ENCODE peak calls at places on chromosomes 6 and 20, in eight cellular contexts. One of them, this sample, is unnamed.

GRCh38 chr6:26260791-26261484 is 104.1 kb upstream of the BTN3A2 start:
- DNase-seq in T-helper 1 cell: no peak
- DNase-seq in islet precursor cell: no peak
- DNase-seq in right lobe of liver: no peak
- DNase-seq in NCI-H1048: no peak
- DNase-seq in activated naive CD4-positive, alpha-beta T cell: no peak
- DNase-seq in D341Med: no peak
- DNase-seq in D721Med: no peak
- DNase-seq in this sample: no peak

GRCh38 chr6:166728884-166729530 is 102.0 kb upstream of the RPS6KA2 start:
- DNase-seq in activated naive CD4-positive, alpha-beta T cell: no peak
- DNase-seq in NCI-H1048: no peak
- DNase-seq in right lobe of liver: no peak
- DNase-seq in D341Med: no peak
- DNase-seq in D721Med: no peak
- DNase-seq in T-helper 1 cell: no peak
- DNase-seq in islet precursor cell: peak; percentile 87
- DNase-seq in this sample: no peak

GRCh38 chr20:57464642-57465211 is 60.2 kb downstream of the CTCFL start:
- DNase-seq in D341Med: no peak
- DNase-seq in NCI-H1048: no peak
- DNase-seq in D721Med: no peak
- DNase-seq in activated naive CD4-positive, alpha-beta T cell: no peak
- DNase-seq in T-helper 1 cell: no peak
- DNase-seq in right lobe of liver: peak; percentile 66
- DNase-seq in islet precursor cell: no peak
- DNase-seq in this sample: no peak

GRCh38 chr6:20416567-20417345 is 15.1 kb downstream of the E2F3 start:
- DNase-seq in activated naive CD4-positive, alpha-beta T cell: no peak
- DNase-seq in right lobe of liver: no peak
- DNase-seq in islet precursor cell: no peak
- DNase-seq in D721Med: no peak
- DNase-seq in D341Med: no peak
- DNase-seq in T-helper 1 cell: no peak
- DNase-seq in NCI-H1048: no peak
- DNase-seq in this sample: no peak

GRCh38 chr6:149313070-149313469 is 4.4 kb upstream of the TAB2 start:
- DNase-seq in right lobe of liver: no peak
- DNase-seq in D341Med: no peak
- DNase-seq in activated naive CD4-positive, alpha-beta T cell: no peak
- DNase-seq in islet precursor cell: no peak
- DNase-seq in D721Med: no peak
- DNase-seq in T-helper 1 cell: no peak
- DNase-seq in NCI-H1048: no peak
- DNase-seq in this sample: no peak

GRCh38 chr20:25276533-25277050 is 28.7 kb downstream of the PYGB start:
- DNase-seq in D721Med: no peak
- DNase-seq in islet precursor cell: peak; percentile 35
- DNase-seq in T-helper 1 cell: no peak
- DNase-seq in NCI-H1048: no peak
- DNase-seq in right lobe of liver: peak; percentile 46
- DNase-seq in activated naive CD4-positive, alpha-beta T cell: no peak
- DNase-seq in D341Med: no peak
- DNase-seq in this sample: peak; percentile 10

GRCh38 chr6:43950206-43950605 is 177.0 kb downstream of the MRPL14 start:
- DNase-seq in islet precursor cell: no peak
- DNase-seq in D341Med: no peak
- DNase-seq in T-helper 1 cell: no peak
- DNase-seq in activated naive CD4-positive, alpha-beta T cell: no peak
- DNase-seq in NCI-H1048: no peak
- DNase-seq in D721Med: no peak
- DNase-seq in right lobe of liver: peak; percentile 31
- DNase-seq in this sample: no peak

GRCh38 chr20:48771542-48771941 is 56.3 kb downstream of the PREX1 start:
- DNase-seq in D341Med: no peak
- DNase-seq in D721Med: no peak
- DNase-seq in right lobe of liver: no peak
- DNase-seq in activated naive CD4-positive, alpha-beta T cell: no peak
- DNase-seq in islet precursor cell: no peak
- DNase-seq in T-helper 1 cell: no peak
- DNase-seq in NCI-H1048: no peak
- DNase-seq in this sample: no peak

GRCh38 chr6:143157146-143157545 is 96.5 kb downstream of the AIG1 start:
- DNase-seq in D721Med: no peak
- DNase-seq in D341Med: no peak
- DNase-seq in T-helper 1 cell: no peak
- DNase-seq in activated naive CD4-positive, alpha-beta T cell: no peak
- DNase-seq in islet precursor cell: peak; percentile 75
- DNase-seq in NCI-H1048: no peak
- DNase-seq in right lobe of liver: no peak
- DNase-seq in this sample: no peak

GRCh38 chr20:8851446-8851845 is 217.4 kb upstream of the PLCB4 start:
- DNase-seq in activated naive CD4-positive, alpha-beta T cell: no peak
- DNase-seq in NCI-H1048: no peak
- DNase-seq in T-helper 1 cell: no peak
- DNase-seq in right lobe of liver: no peak
- DNase-seq in D721Med: no peak
- DNase-seq in D341Med: no peak
- DNase-seq in islet precursor cell: no peak
- DNase-seq in this sample: no peak

GRCh38 chr6:117118490-117118889 is 146.9 kb upstream of the VGLL2 start:
- DNase-seq in NCI-H1048: no peak
- DNase-seq in D721Med: no peak
- DNase-seq in D341Med: no peak
- DNase-seq in right lobe of liver: no peak
- DNase-seq in activated naive CD4-positive, alpha-beta T cell: no peak
- DNase-seq in islet precursor cell: no peak
- DNase-seq in T-helper 1 cell: no peak
- DNase-seq in this sample: no peak

GRCh38 chr20:37615507-37616425 is 78.1 kb upstream of the CTNNBL1 start:
- DNase-seq in NCI-H1048: no peak
- DNase-seq in T-helper 1 cell: no peak
- DNase-seq in right lobe of liver: no peak
- DNase-seq in D721Med: peak; percentile 72
- DNase-seq in islet precursor cell: peak; percentile 68
- DNase-seq in activated naive CD4-positive, alpha-beta T cell: peak; percentile 10
- DNase-seq in D341Med: peak; percentile 62
- DNase-seq in this sample: no peak

GRCh38 chr6:150987371-150987828 is 121.9 kb downstream of the MTHFD1L start:
- DNase-seq in D341Med: no peak
- DNase-seq in NCI-H1048: no peak
- DNase-seq in right lobe of liver: no peak
- DNase-seq in islet precursor cell: no peak
- DNase-seq in T-helper 1 cell: no peak
- DNase-seq in D721Med: no peak
- DNase-seq in activated naive CD4-positive, alpha-beta T cell: no peak
- DNase-seq in this sample: no peak

GRCh38 chr6:45448417-45449389 is 71.0 kb upstream of the SUPT3H start:
- DNase-seq in activated naive CD4-positive, alpha-beta T cell: no peak
- DNase-seq in D721Med: no peak
- DNase-seq in D341Med: no peak
- DNase-seq in islet precursor cell: no peak
- DNase-seq in right lobe of liver: no peak
- DNase-seq in NCI-H1048: no peak
- DNase-seq in T-helper 1 cell: no peak
- DNase-seq in this sample: no peak

GRCh38 chr20:21395666-21396044 is 1.7 kb downstream of the NKX2-4 start:
- DNase-seq in NCI-H1048: no peak
- DNase-seq in D341Med: peak; percentile 38
- DNase-seq in activated naive CD4-positive, alpha-beta T cell: no peak
- DNase-seq in T-helper 1 cell: peak; percentile 23
- DNase-seq in right lobe of liver: no peak
- DNase-seq in D721Med: no peak
- DNase-seq in islet precursor cell: peak; percentile 65
- DNase-seq in this sample: no peak

GRCh38 chr6:72464791-72465691 is 156.8 kb upstream of the KCNQ5 start:
- DNase-seq in T-helper 1 cell: no peak
- DNase-seq in NCI-H1048: no peak
- DNase-seq in D721Med: no peak
- DNase-seq in right lobe of liver: no peak
- DNase-seq in islet precursor cell: peak; percentile 71
- DNase-seq in D341Med: no peak
- DNase-seq in activated naive CD4-positive, alpha-beta T cell: no peak
- DNase-seq in this sample: no peak

GRCh38 chr6:31351734-31352496 is 5.1 kb downstream of the HLA-B start:
- DNase-seq in D721Med: no peak
- DNase-seq in activated naive CD4-positive, alpha-beta T cell: no peak
- DNase-seq in islet precursor cell: no peak
- DNase-seq in right lobe of liver: no peak
- DNase-seq in T-helper 1 cell: no peak
- DNase-seq in NCI-H1048: no peak
- DNase-seq in D341Med: no peak
- DNase-seq in this sample: no peak

GRCh38 chr20:21804779-21805178 is 99.3 kb downstream of the PAX1 start:
- DNase-seq in D721Med: no peak
- DNase-seq in NCI-H1048: no peak
- DNase-seq in right lobe of liver: no peak
- DNase-seq in activated naive CD4-positive, alpha-beta T cell: no peak
- DNase-seq in D341Med: no peak
- DNase-seq in T-helper 1 cell: no peak
- DNase-seq in islet precursor cell: no peak
- DNase-seq in this sample: no peak

GRCh38 chr6:99979953-99980352 is 14.1 kb downstream of the MCHR2 start:
- DNase-seq in D721Med: no peak
- DNase-seq in NCI-H1048: no peak
- DNase-seq in T-helper 1 cell: no peak
- DNase-seq in D341Med: no peak
- DNase-seq in activated naive CD4-positive, alpha-beta T cell: no peak
- DNase-seq in right lobe of liver: no peak
- DNase-seq in islet precursor cell: no peak
- DNase-seq in this sample: no peak

GRCh38 chr6:29828471-29828797 is 809 bp downstream of the HLA-G start:
- DNase-seq in D341Med: no peak
- DNase-seq in right lobe of liver: no peak
- DNase-seq in islet precursor cell: no peak
- DNase-seq in NCI-H1048: no peak
- DNase-seq in D721Med: no peak
- DNase-seq in activated naive CD4-positive, alpha-beta T cell: no peak
- DNase-seq in T-helper 1 cell: peak; percentile 41
- DNase-seq in this sample: no peak

GRCh38 chr6:111361648-111362047 is 121.4 kb downstream of the REV3L start:
- DNase-seq in activated naive CD4-positive, alpha-beta T cell: no peak
- DNase-seq in right lobe of liver: no peak
- DNase-seq in D721Med: no peak
- DNase-seq in NCI-H1048: peak; percentile 9
- DNase-seq in islet precursor cell: peak; percentile 63
- DNase-seq in D341Med: peak; percentile 68
- DNase-seq in T-helper 1 cell: no peak
- DNase-seq in this sample: no peak

GRCh38 chr6:10643214-10643641 is 51.2 kb downstream of the C6orf52 start:
- DNase-seq in activated naive CD4-positive, alpha-beta T cell: no peak
- DNase-seq in islet precursor cell: no peak
- DNase-seq in NCI-H1048: no peak
- DNase-seq in right lobe of liver: no peak
- DNase-seq in D341Med: no peak
- DNase-seq in T-helper 1 cell: no peak
- DNase-seq in D721Med: no peak
- DNase-seq in this sample: no peak

GRCh38 chr20:25389858-25390537 is 637 bp downstream of the ABHD12 start:
- DNase-seq in D721Med: no peak
- DNase-seq in islet precursor cell: peak; percentile 79
- DNase-seq in D341Med: peak; percentile 77
- DNase-seq in NCI-H1048: no peak
- DNase-seq in activated naive CD4-positive, alpha-beta T cell: no peak
- DNase-seq in T-helper 1 cell: peak; percentile 14
- DNase-seq in right lobe of liver: peak; percentile 59
- DNase-seq in this sample: peak; percentile 86

GRCh38 chr6:2552648-2553154 is 198.0 kb downstream of the MYLK4 start:
- DNase-seq in D721Med: no peak
- DNase-seq in D341Med: no peak
- DNase-seq in right lobe of liver: no peak
- DNase-seq in activated naive CD4-positive, alpha-beta T cell: no peak
- DNase-seq in islet precursor cell: no peak
- DNase-seq in T-helper 1 cell: no peak
- DNase-seq in NCI-H1048: no peak
- DNase-seq in this sample: no peak

GRCh38 chr6:11427827-11428245 is 109.7 kb upstream of the TMEM170B start:
- DNase-seq in D341Med: no peak
- DNase-seq in D721Med: no peak
- DNase-seq in right lobe of liver: no peak
- DNase-seq in islet precursor cell: no peak
- DNase-seq in activated naive CD4-positive, alpha-beta T cell: no peak
- DNase-seq in NCI-H1048: no peak
- DNase-seq in T-helper 1 cell: no peak
- DNase-seq in this sample: no peak

GRCh38 chr20:53708129-53708968 is 114.7 kb upstream of the ZNF217 start:
- DNase-seq in T-helper 1 cell: no peak
- DNase-seq in D341Med: no peak
- DNase-seq in D721Med: no peak
- DNase-seq in activated naive CD4-positive, alpha-beta T cell: no peak
- DNase-seq in right lobe of liver: no peak
- DNase-seq in NCI-H1048: no peak
- DNase-seq in islet precursor cell: peak; percentile 84
- DNase-seq in this sample: no peak

GRCh38 chr20:16423311-16424212 is 149.7 kb downstream of the KIF16B start:
- DNase-seq in NCI-H1048: no peak
- DNase-seq in D341Med: no peak
- DNase-seq in islet precursor cell: peak; percentile 58
- DNase-seq in T-helper 1 cell: no peak
- DNase-seq in D721Med: no peak
- DNase-seq in activated naive CD4-positive, alpha-beta T cell: no peak
- DNase-seq in right lobe of liver: no peak
- DNase-seq in this sample: peak; percentile 40

GRCh38 chr6:89509719-89510339 is 76.9 kb downstream of the ANKRD6 start:
- DNase-seq in D341Med: no peak
- DNase-seq in islet precursor cell: no peak
- DNase-seq in right lobe of liver: no peak
- DNase-seq in NCI-H1048: no peak
- DNase-seq in activated naive CD4-positive, alpha-beta T cell: no peak
- DNase-seq in T-helper 1 cell: no peak
- DNase-seq in D721Med: no peak
- DNase-seq in this sample: no peak

GRCh38 chr6:53857318-53858094 is 62.7 kb downstream of the LRRC1 start:
- DNase-seq in NCI-H1048: no peak
- DNase-seq in D341Med: no peak
- DNase-seq in activated naive CD4-positive, alpha-beta T cell: no peak
- DNase-seq in T-helper 1 cell: no peak
- DNase-seq in D721Med: no peak
- DNase-seq in islet precursor cell: no peak
- DNase-seq in right lobe of liver: no peak
- DNase-seq in this sample: no peak

GRCh38 chr6:80366721-80367120 is 260.2 kb downstream of the BCKDHB start:
- DNase-seq in D721Med: no peak
- DNase-seq in D341Med: peak; percentile 52
- DNase-seq in islet precursor cell: no peak
- DNase-seq in right lobe of liver: no peak
- DNase-seq in T-helper 1 cell: no peak
- DNase-seq in activated naive CD4-positive, alpha-beta T cell: no peak
- DNase-seq in NCI-H1048: no peak
- DNase-seq in this sample: peak; percentile 25

GRCh38 chr6:8392569-8392968 is 42.8 kb downstream of the SLC35B3 start:
- DNase-seq in NCI-H1048: no peak
- DNase-seq in activated naive CD4-positive, alpha-beta T cell: no peak
- DNase-seq in T-helper 1 cell: no peak
- DNase-seq in D341Med: no peak
- DNase-seq in islet precursor cell: no peak
- DNase-seq in D721Med: no peak
- DNase-seq in right lobe of liver: no peak
- DNase-seq in this sample: no peak

GRCh38 chr20:48750941-48751620 is 76.7 kb downstream of the PREX1 start:
- DNase-seq in right lobe of liver: no peak
- DNase-seq in islet precursor cell: no peak
- DNase-seq in D341Med: no peak
- DNase-seq in D721Med: no peak
- DNase-seq in NCI-H1048: no peak
- DNase-seq in activated naive CD4-positive, alpha-beta T cell: no peak
- DNase-seq in T-helper 1 cell: peak; percentile 21
- DNase-seq in this sample: no peak

GRCh38 chr20:23161968-23162696 is 76.0 kb upstream of the CD93 start:
- DNase-seq in islet precursor cell: no peak
- DNase-seq in T-helper 1 cell: no peak
- DNase-seq in activated naive CD4-positive, alpha-beta T cell: no peak
- DNase-seq in right lobe of liver: peak; percentile 78
- DNase-seq in NCI-H1048: no peak
- DNase-seq in D341Med: no peak
- DNase-seq in D721Med: no peak
- DNase-seq in this sample: peak; percentile 22

GRCh38 chr6:166526937-166527336 is 59.5 kb downstream of the RAMACL start:
- DNase-seq in islet precursor cell: no peak
- DNase-seq in D721Med: no peak
- DNase-seq in right lobe of liver: no peak
- DNase-seq in activated naive CD4-positive, alpha-beta T cell: no peak
- DNase-seq in NCI-H1048: no peak
- DNase-seq in D341Med: no peak
- DNase-seq in T-helper 1 cell: no peak
- DNase-seq in this sample: no peak

This sample was measured in pancreas.